ENCODE peak calls at places on chromosomes 11 and 22, in ten cellular contexts. Q is hepatocyte, F is mesothelial cell of epicardium, E is mammary epithelial cell, N is omental fat pad, O is HFF-Myc, R is heart right ventricle, T is NT2/D1, G is pons, X is SW 1271. U is an unnamed sample.

GRCh38 chr22:27241430-27242110 is 560.0 kb downstream of the MN1 start:
- DNase-seq in Q (peak; percentile 40), F (no peak), E (no peak), N (no peak), O (no peak), R (peak; percentile 62), T (no peak), G (peak; percentile 26), X (no peak), U (no peak)

GRCh38 chr11:126403039-126403438 is 47.6 kb downstream of the ST3GAL4 start:
- DNase-seq in Q (peak; percentile 37), F (no peak), E (peak; percentile 20), N (no peak), O (no peak), R (no peak), T (no peak), G (no peak), X (no peak), U (no peak)

GRCh38 chr22:30485362-30485988 is 13.7 kb upstream of the SEC14L3 start:
- DNase-seq in Q (peak; percentile 74), F (peak; percentile 74), E (peak; percentile 35), N (peak; percentile 40), O (no peak), R (peak; percentile 53), T (peak; percentile 33), G (peak; percentile 11), X (peak; percentile 37), U (no peak)

GRCh38 chr11:67406969-67407699 is 3.3 kb downstream of the TBC1D10C start:
- DNase-seq in Q (no peak), F (no peak), E (no peak), N (no peak), O (no peak), R (no peak), T (no peak), G (peak; percentile 75), X (no peak), U (no peak)

GRCh38 chr11:62245271-62245753 is 3.3 kb downstream of the SCGB1D2 start:
- DNase-seq in Q (peak; percentile 69), F (peak; percentile 70), E (peak; percentile 26), N (no peak), O (no peak), R (no peak), T (peak; percentile 13), G (no peak), X (no peak), U (no peak)

GRCh38 chr22:40387758-40388157 is 17.4 kb downstream of the SGSM3 start:
- DNase-seq in Q (peak; percentile 50), F (no peak), E (no peak), N (no peak), O (no peak), R (no peak), T (no peak), G (no peak), X (no peak), U (no peak)

GRCh38 chr11:65434667-65435179 is 12.1 kb downstream of the NEAT1 start:
- DNase-seq in Q (no peak), F (no peak), E (no peak), N (no peak), O (no peak), R (no peak), T (no peak), G (no peak), X (no peak), U (no peak)

GRCh38 chr11:72642815-72643511 is 31.3 kb downstream of the PDE2A start:
- DNase-seq in Q (peak; percentile 78), F (peak; percentile 75), E (no peak), N (no peak), O (no peak), R (peak; percentile 73), T (peak; percentile 46), G (no peak), X (peak; percentile 72), U (no peak)

GRCh38 chr11:114284021-114284420 is 12.2 kb upstream of the NNMT start:
- DNase-seq in Q (no peak), F (no peak), E (no peak), N (no peak), O (no peak), R (no peak), T (no peak), G (no peak), X (no peak), U (no peak)

GRCh38 chr11:74182635-74183034 is 11.5 kb downstream of the PPME1 start:
- DNase-seq in Q (no peak), F (no peak), E (peak; percentile 45), N (no peak), O (no peak), R (no peak), T (no peak), G (no peak), X (no peak), U (no peak)

GRCh38 chr11:116336540-116336939 is 436.2 kb downstream of the BUD13 start:
- DNase-seq in Q (no peak), F (no peak), E (no peak), N (no peak), O (no peak), R (no peak), T (no peak), G (no peak), X (no peak), U (no peak)

GRCh38 chr11:69443138-69443967 is 38.1 kb upstream of the LINC01488 start:
- DNase-seq in Q (peak; percentile 95), F (peak; percentile 87), E (peak; percentile 87), N (peak; percentile 57), O (peak; percentile 86), R (peak; percentile 92), T (peak; percentile 95), G (peak; percentile 84), X (no peak), U (peak; percentile 50)

GRCh38 chr11:110886241-110886640 is 174.0 kb upstream of the ARHGAP20 start:
- DNase-seq in Q (no peak), F (no peak), E (no peak), N (no peak), O (no peak), R (no peak), T (no peak), G (no peak), X (no peak), U (no peak)

GRCh38 chr11:113849713-113850112 is 25.7 kb downstream of the USP28 start:
- DNase-seq in Q (no peak), F (no peak), E (no peak), N (no peak), O (no peak), R (no peak), T (peak; percentile 84), G (no peak), X (no peak), U (no peak)

GRCh38 chr11:62842171-62842717 is 2.9 kb upstream of the WDR74 start:
- DNase-seq in Q (peak; percentile 46), F (no peak), E (no peak), N (no peak), O (no peak), R (peak; percentile 28), T (no peak), G (no peak), X (no peak), U (no peak)

GRCh38 chr11:490186-490929 is 16.7 kb downstream of the RNH1 start:
- DNase-seq in Q (no peak), F (no peak), E (no peak), N (no peak), O (no peak), R (no peak), T (no peak), G (no peak), X (no peak), U (no peak)

GRCh38 chr11:118247041-118247440 is 5.1 kb downstream of the MPZL3 start:
- DNase-seq in Q (peak; percentile 54), F (no peak), E (no peak), N (no peak), O (no peak), R (no peak), T (no peak), G (no peak), X (no peak), U (no peak)

GRCh38 chr11:110331626-110332025 is 35.2 kb upstream of the RDX start:
- DNase-seq in Q (no peak), F (no peak), E (no peak), N (no peak), O (no peak), R (no peak), T (no peak), G (no peak), X (no peak), U (no peak)

GRCh38 chr11:67062526-67063373 is 6.1 kb downstream of the RHOD start:
- DNase-seq in Q (peak; percentile 50), F (no peak), E (peak; percentile 95), N (no peak), O (no peak), R (no peak), T (no peak), G (no peak), X (no peak), U (no peak)

GRCh38 chr11:61671527-61671926 is 8.7 kb upstream of the DAGLA start:
- DNase-seq in Q (peak; percentile 73), F (no peak), E (no peak), N (no peak), O (no peak), R (no peak), T (no peak), G (no peak), X (no peak), U (no peak)

GRCh38 chr22:35648066-35649025 is at the start of gene APOL6:
- DNase-seq in Q (peak; percentile 75), F (no peak), E (peak; percentile 77), N (no peak), O (no peak), R (no peak), T (no peak), G (peak; percentile 86), X (peak; percentile 50), U (no peak)

GRCh38 chr22:30314918-30315317 is 11.8 kb downstream of the TBC1D10A start:
- DNase-seq in Q (no peak), F (no peak), E (peak; percentile 75), N (no peak), O (no peak), R (no peak), T (no peak), G (no peak), X (no peak), U (no peak)

GRCh38 chr11:133945087-133945974 is 11.4 kb downstream of the IGSF9B start:
- DNase-seq in Q (no peak), F (no peak), E (peak; percentile 14), N (no peak), O (no peak), R (peak; percentile 60), T (no peak), G (no peak), X (no peak), U (no peak)

GRCh38 chr11:65927904-65928397 is 8.7 kb downstream of the DRAP1 start:
- DNase-seq in Q (no peak), F (no peak), E (no peak), N (no peak), O (no peak), R (no peak), T (no peak), G (peak; percentile 38), X (no peak), U (no peak)